ENCODE peak calls at places on chromosomes 6 and 20, in eight cellular contexts. U is HFF-Myc, I is IMR-90, V is pancreas, D is progenitor cell of endocrine pancreas, K is B cell, R is GM20000, J is gastrocnemius medialis. F is an unnamed sample.

GRCh38 chr6:125099211-125100017 is 54.2 kb upstream of the TPD52L1 start:
- DNase-seq in K (no peak), D (peak), U (peak), I (peak), R (no peak), J (peak), V (peak), F (peak)

GRCh38 chr20:37362231-37362792 is 16.4 kb downstream of the SRC start:
- DNase-seq in R (no peak), D (no peak), I (no peak), K (no peak), J (no peak), V (no peak), U (no peak), F (peak)

GRCh38 chr6:42449917-42450313 is 1.8 kb downstream of the TRERF1 start:
- DNase-seq in U (no peak), I (peak), K (no peak), J (no peak), V (no peak), R (no peak), D (no peak), F (no peak)

GRCh38 chr20:11216451-11217314 is 542.9 kb upstream of the JAG1 start:
- DNase-seq in R (no peak), U (no peak), I (peak), K (no peak), J (no peak), V (no peak), D (no peak), F (no peak)

GRCh38 chr20:9609892-9610502 is 95.6 kb downstream of the LAMP5 start:
- DNase-seq in K (no peak), J (no peak), I (peak), V (peak), D (peak), U (peak), R (peak), F (peak)

GRCh38 chr6:97305676-97306075 is 22.7 kb upstream of the MMS22L start:
- DNase-seq in I (no peak), D (no peak), U (no peak), R (no peak), V (no peak), K (no peak), J (no peak), F (no peak)

GRCh38 chr6:34094474-34095135 is 51.3 kb downstream of the GRM4 start:
- DNase-seq in D (no peak), I (no peak), K (no peak), V (no peak), R (no peak), J (no peak), U (no peak), F (no peak)

GRCh38 chr20:64063389-64064144 is 569 bp downstream of the TCEA2 start:
- DNase-seq in J (no peak), R (no peak), I (no peak), D (no peak), U (no peak), V (peak), K (no peak), F (no peak)

GRCh38 chr6:165770430-165771082 is 107.5 kb upstream of the PDE10A start:
- DNase-seq in J (no peak), V (no peak), D (no peak), U (no peak), I (peak), K (no peak), R (no peak), F (no peak)

GRCh38 chr6:15901141-15902115 is 227.5 kb upstream of the MYLIP start:
- DNase-seq in R (peak), U (no peak), K (peak), I (no peak), J (peak), D (no peak), V (no peak), F (peak)

GRCh38 chr6:18179770-18180393 is 24.7 kb downstream of the KDM1B start:
- DNase-seq in K (no peak), D (no peak), U (no peak), R (no peak), I (no peak), V (no peak), J (no peak), F (peak)

GRCh38 chr6:127566119-127566518 is 10.9 kb upstream of the C6orf58 start:
- DNase-seq in J (no peak), D (no peak), V (no peak), I (no peak), R (no peak), K (no peak), U (no peak), F (no peak)

GRCh38 chr6:44309092-44309491 is 4.1 kb downstream of the AARS2 start:
- DNase-seq in R (no peak), U (peak), D (no peak), K (no peak), I (peak), J (no peak), V (no peak), F (no peak)

GRCh38 chr6:107064579-107065065 is 36.6 kb downstream of the MTRES1 start:
- DNase-seq in V (peak), R (no peak), K (no peak), I (peak), D (no peak), U (peak), J (no peak), F (no peak)

GRCh38 chr6:2764610-2765165 is 505 bp upstream of the WRNIP1 start:
- DNase-seq in R (peak), J (peak), U (no peak), I (peak), V (peak), D (no peak), K (peak), F (peak)

GRCh38 chr20:44461142-44461802 is 14.4 kb upstream of the TTPAL start:
- DNase-seq in U (no peak), R (no peak), I (no peak), K (no peak), J (no peak), D (no peak), V (no peak), F (no peak)

GRCh38 chr6:85428486-85428885 is 21.4 kb upstream of the NT5E start:
- DNase-seq in I (no peak), V (no peak), R (no peak), J (no peak), D (no peak), K (no peak), U (no peak), F (no peak)

GRCh38 chr6:72182337-72183246 is 296.2 kb downstream of the RIMS1 start:
- DNase-seq in J (no peak), I (peak), K (no peak), V (peak), U (no peak), R (peak), D (peak), F (no peak)

GRCh38 chr6:125764105-125764671 is 14.8 kb downstream of the HEY2 start:
- DNase-seq in I (no peak), U (no peak), D (no peak), R (no peak), V (no peak), J (no peak), K (no peak), F (no peak)

GRCh38 chr6:122730775-122731386 is 48.6 kb upstream of the FABP7 start:
- DNase-seq in J (no peak), R (peak), D (no peak), K (no peak), V (peak), U (no peak), I (peak), F (no peak)

GRCh38 chr6:108492131-108492766 is 68.5 kb upstream of the FOXO3 start:
- DNase-seq in U (peak), R (peak), K (no peak), D (no peak), I (peak), J (no peak), V (no peak), F (no peak)

GRCh38 chr6:140486468-140487361 is 1112.3 kb upstream of the CITED2 start:
- DNase-seq in U (no peak), J (no peak), K (no peak), V (no peak), I (peak), D (no peak), R (no peak), F (no peak)

GRCh38 chr6:4732691-4733315 is 43.4 kb upstream of the CDYL start:
- DNase-seq in U (peak), R (no peak), D (no peak), J (peak), K (no peak), V (peak), I (peak), F (no peak)

GRCh38 chr6:112936476-112936875 is 589.3 kb downstream of the RFPL4B start:
- DNase-seq in K (no peak), D (no peak), J (no peak), I (peak), V (no peak), R (no peak), U (peak), F (no peak)

GRCh38 chr6:111764238-111765182 is 108.7 kb downstream of the FYN start:
- DNase-seq in R (peak), J (peak), K (peak), V (no peak), I (no peak), D (no peak), U (no peak), F (no peak)

GRCh38 chr6:39062014-39062740 is 13.6 kb downstream of the GLP1R start:
- DNase-seq in V (no peak), I (no peak), D (no peak), R (no peak), J (no peak), U (no peak), K (no peak), F (peak)

GRCh38 chr20:2093200-2093781 is 8.3 kb upstream of the STK35 start:
- DNase-seq in V (no peak), D (peak), K (no peak), R (peak), J (no peak), U (no peak), I (no peak), F (no peak)

GRCh38 chr6:112283621-112284020 is 29.3 kb upstream of the LAMA4 start:
- DNase-seq in D (no peak), R (no peak), J (no peak), K (no peak), U (no peak), V (no peak), I (no peak), F (no peak)

GRCh38 chr6:8829296-8829695 is 394.0 kb upstream of the SLC35B3 start:
- DNase-seq in U (no peak), D (no peak), J (no peak), I (no peak), V (no peak), R (no peak), K (no peak), F (no peak)

GRCh38 chr6:87333591-87334181 is 4.6 kb upstream of the GJB7 start:
- DNase-seq in R (no peak), V (no peak), I (peak), J (no peak), D (no peak), K (no peak), U (peak), F (no peak)

DNA sequence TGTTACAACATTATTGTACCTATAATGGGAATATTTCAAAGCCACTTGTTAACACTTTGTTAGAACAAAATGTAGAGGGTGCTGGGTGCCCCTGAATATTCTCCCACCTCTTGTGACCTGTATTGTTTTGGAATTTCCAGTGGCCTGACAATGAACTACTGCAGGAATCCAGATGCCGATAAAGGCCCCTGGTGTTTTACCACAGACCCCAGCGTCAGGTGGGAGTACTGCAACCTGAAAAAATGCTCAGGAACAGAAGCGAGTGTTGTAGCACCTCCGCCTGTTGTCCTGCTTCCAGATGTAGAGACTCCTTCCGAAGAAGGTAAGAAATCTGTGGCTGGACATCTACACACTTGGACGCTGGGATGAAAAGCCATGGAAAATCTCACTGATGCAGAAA is 28.9 kb downstream of the PLG start:
- DNase-seq in K (no peak), D (no peak), I (no peak), R (no peak), U (no peak), V (no peak), J (no peak), F (no peak)
- TF ChIP-seq CTCF in K (peak), D (peak), I (no peak), R (no peak), U (peak), V (no peak), J (no peak), F (no peak)

GRCh38 chr6:24494726-24495515 is at the start of gene ALDH5A1:
- DNase-seq in J (peak), R (peak), I (peak), U (peak), K (peak), D (peak), V (peak), F (no peak)
- TF ChIP-seq CTCF in J (peak), R (peak), I (peak), U (no peak), K (peak), D (peak), V (no peak), F (peak)

GRCh38 chr20:3248167-3248992 is 9.4 kb upstream of the SLC4A11 start:
- DNase-seq in I (no peak), J (peak), U (no peak), K (no peak), D (no peak), R (peak), V (no peak), F (no peak)
- TF ChIP-seq CTCF in I (no peak), J (no peak), U (no peak), K (no peak), D (no peak), R (no peak), V (no peak), F (no peak)

GRCh38 chr20:51678041-51678697 is 90.0 kb downstream of the ATP9A start:
- DNase-seq in I (no peak), J (no peak), U (no peak), R (no peak), K (no peak), D (peak), V (no peak), F (no peak)
- TF ChIP-seq CTCF in I (no peak), J (no peak), U (peak), R (no peak), K (no peak), D (peak), V (no peak), F (no peak)

GRCh38 chr6:51531623-51532022 is 555.8 kb downstream of the PKHD1 start:
- DNase-seq in K (no peak), V (no peak), J (no peak), R (no peak), I (no peak), U (no peak), D (no peak), F (no peak)
- TF ChIP-seq CTCF in K (no peak), V (no peak), J (no peak), R (no peak), I (no peak), U (no peak), D (no peak), F (no peak)